ENCODE peak calls at places on chromosomes 11 and 22, in five cellular contexts. Z is neural progenitor cell, T is AG10803, P is IMR-90, L is choroid plexus epithelial cell. S is an unnamed sample.
A peak's percentile ranks its signal among the peaks of the same experiment; 100 is the strongest.

GRCh38 chr11:112797653-112798293 is 163.4 kb upstream of the NCAM1 start:
- DNase-seq in T (peak; percentile 20), L (peak; percentile 64), P (no peak), Z (peak; percentile 58), S (peak; percentile 62)

GRCh38 chr11:76510060-76511047 is 65.5 kb downstream of the EMSY start:
- DNase-seq in Z (peak; percentile 57), L (peak; percentile 86), T (peak; percentile 68), P (peak; percentile 56), S (peak; percentile 38)

GRCh38 chr22:25362883-25363240 is 143.4 kb downstream of the CRYBB2 start:
- DNase-seq in Z (no peak), P (no peak), T (no peak), L (peak; percentile 13), S (no peak)

GRCh38 chr11:76667856-76668255 is 2.7 kb downstream of the LRRC32 start:
- DNase-seq in T (no peak), L (no peak), P (no peak), Z (no peak), S (no peak)

GRCh38 chr22:33896154-33896800 is 24.0 kb downstream of the LARGE1 start:
- DNase-seq in Z (no peak), L (no peak), P (no peak), T (no peak), S (no peak)

GRCh38 chr11:1882265-1883238 is 9.1 kb downstream of the PRR33 start:
- DNase-seq in T (peak; percentile 49), L (peak; percentile 74), P (peak; percentile 41), Z (peak; percentile 93), S (peak; percentile 77)

GRCh38 chr11:94028436-94028835 is 7.3 kb downstream of the HEPHL1 start:
- DNase-seq in P (peak; percentile 81), Z (no peak), L (peak; percentile 66), T (peak; percentile 45), S (peak; percentile 38)

GRCh38 chr22:47850644-47851151 is 1088.2 kb downstream of the TBC1D22A start:
- DNase-seq in T (no peak), L (no peak), Z (peak; percentile 50), P (no peak), S (no peak)

GRCh38 chr22:41925783-41926460 is 684 bp downstream of the TNFRSF13C start:
- DNase-seq in T (peak; percentile 24), P (peak; percentile 34), Z (peak; percentile 87), L (peak; percentile 40), S (peak; percentile 45)

GRCh38 chr22:40176921-40177737 is 596 bp upstream of the TNRC6B start:
- DNase-seq in T (peak; percentile 59), P (peak; percentile 71), L (peak; percentile 83), Z (peak; percentile 73), S (peak; percentile 79)

GRCh38 chr11:9575531-9576240 is 2.2 kb downstream of the WEE1 start:
- DNase-seq in Z (no peak), T (peak; percentile 21), P (no peak), L (peak; percentile 58), S (no peak)

GRCh38 chr22:45262195-45262930 is 21.7 kb upstream of the KIAA0930 start:
- DNase-seq in P (no peak), Z (no peak), T (no peak), L (no peak), S (no peak)

GRCh38 chr11:2975594-2975993 is 16.5 kb downstream of the NAP1L4 start:
- DNase-seq in Z (peak; percentile 45), T (peak; percentile 32), L (peak; percentile 73), P (peak; percentile 37), S (peak; percentile 51)

GRCh38 chr11:109865558-109866186 is 227.5 kb upstream of the ZC3H12C start:
- DNase-seq in P (no peak), L (no peak), Z (no peak), T (no peak), S (no peak)
- TF ChIP-seq CTCF in P (no peak), L (no peak), Z (peak; percentile 30), T (peak; percentile 31), S (no peak)

GRCh38 chr11:44243633-44244343 is 66.2 kb downstream of the ALX4 start:
- DNase-seq in L (peak; percentile 80), T (peak; percentile 66), Z (peak; percentile 85), P (peak; percentile 46), S (peak; percentile 75)
- H3K4me3 ChIP-seq in L (no peak overlapping the region), T (no peak overlapping the region), Z (peak overlapping the region; percentile 31), P (no peak overlapping the region), S (no peak overlapping the region)

GRCh38 chr22:27409299-27409698 is 392.3 kb downstream of the MN1 start:
- DNase-seq in L (peak; percentile 44), T (no peak), Z (no peak), P (no peak), S (no peak)
- TF ChIP-seq CTCF in L (peak; percentile 46), T (no peak), Z (no peak), P (peak; percentile 12), S (no peak)

GRCh38 chr11:78315724-78316123 is 101.9 kb downstream of the GAB2 start:
- DNase-seq in Z (no peak), T (no peak), P (no peak), L (no peak), S (no peak)
- H3K4me3 ChIP-seq in Z (no peak overlapping the region), T (no peak overlapping the region), P (no peak overlapping the region), L (no peak overlapping the region), S (no peak overlapping the region)

DNA sequence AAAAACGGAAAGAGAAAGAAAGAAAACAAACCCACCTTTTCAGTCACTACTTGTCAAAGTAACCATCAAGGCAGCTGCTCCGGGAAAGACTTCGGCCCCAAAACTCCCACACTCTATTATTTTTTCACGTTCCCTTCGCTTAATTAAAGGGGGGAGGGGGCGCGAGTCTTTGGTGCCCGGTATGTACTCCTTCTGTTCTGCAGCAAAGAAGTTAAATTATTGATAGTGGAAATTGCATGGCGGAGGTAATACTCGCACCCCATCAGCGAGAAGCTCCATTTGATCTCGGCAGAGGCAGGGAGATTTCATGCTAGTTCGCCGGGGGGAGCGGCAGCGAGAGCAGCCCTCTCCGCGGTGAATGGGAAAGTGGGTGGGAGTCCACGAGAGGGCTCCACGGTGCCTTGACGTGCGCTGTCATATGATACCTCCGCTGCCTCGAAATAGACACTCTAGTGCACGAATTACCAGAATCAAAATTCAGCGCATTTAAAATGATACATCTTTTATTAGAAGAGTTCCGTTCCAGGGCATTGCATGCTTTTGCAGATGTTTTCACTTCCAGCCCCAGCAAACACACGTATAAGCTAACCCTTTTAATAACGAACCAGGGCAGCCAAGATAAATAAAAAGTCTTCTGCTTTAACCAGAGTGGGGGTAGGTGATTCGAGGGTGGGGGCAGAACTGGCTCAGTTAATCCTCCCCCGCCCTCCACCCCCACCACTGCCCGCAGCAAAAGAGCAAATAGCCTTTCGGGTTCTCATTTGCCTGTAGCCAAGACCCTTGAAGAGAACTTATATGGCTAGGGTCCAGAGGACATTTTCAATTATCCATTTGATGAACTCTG is 1.2 kb upstream of the BDNF start:
- DNase-seq in L (peak; percentile 81), Z (peak; percentile 55), T (peak; percentile 81), P (peak; percentile 89), S (peak; percentile 73)
- TF ChIP-seq CTCF in L (peak; percentile 53), Z (peak; percentile 32), T (peak; percentile 53), P (peak; percentile 56), S (peak; percentile 30)

GRCh38 chr11:4441500-4441899 is 7.6 kb upstream of the OR52K2 start:
- DNase-seq in Z (no peak), L (no peak), T (no peak), P (no peak), S (no peak)
- H3K4me3 ChIP-seq in Z (no peak overlapping the region), L (no peak overlapping the region), T (no peak overlapping the region), P (no peak overlapping the region), S (no peak overlapping the region)

DNA sequence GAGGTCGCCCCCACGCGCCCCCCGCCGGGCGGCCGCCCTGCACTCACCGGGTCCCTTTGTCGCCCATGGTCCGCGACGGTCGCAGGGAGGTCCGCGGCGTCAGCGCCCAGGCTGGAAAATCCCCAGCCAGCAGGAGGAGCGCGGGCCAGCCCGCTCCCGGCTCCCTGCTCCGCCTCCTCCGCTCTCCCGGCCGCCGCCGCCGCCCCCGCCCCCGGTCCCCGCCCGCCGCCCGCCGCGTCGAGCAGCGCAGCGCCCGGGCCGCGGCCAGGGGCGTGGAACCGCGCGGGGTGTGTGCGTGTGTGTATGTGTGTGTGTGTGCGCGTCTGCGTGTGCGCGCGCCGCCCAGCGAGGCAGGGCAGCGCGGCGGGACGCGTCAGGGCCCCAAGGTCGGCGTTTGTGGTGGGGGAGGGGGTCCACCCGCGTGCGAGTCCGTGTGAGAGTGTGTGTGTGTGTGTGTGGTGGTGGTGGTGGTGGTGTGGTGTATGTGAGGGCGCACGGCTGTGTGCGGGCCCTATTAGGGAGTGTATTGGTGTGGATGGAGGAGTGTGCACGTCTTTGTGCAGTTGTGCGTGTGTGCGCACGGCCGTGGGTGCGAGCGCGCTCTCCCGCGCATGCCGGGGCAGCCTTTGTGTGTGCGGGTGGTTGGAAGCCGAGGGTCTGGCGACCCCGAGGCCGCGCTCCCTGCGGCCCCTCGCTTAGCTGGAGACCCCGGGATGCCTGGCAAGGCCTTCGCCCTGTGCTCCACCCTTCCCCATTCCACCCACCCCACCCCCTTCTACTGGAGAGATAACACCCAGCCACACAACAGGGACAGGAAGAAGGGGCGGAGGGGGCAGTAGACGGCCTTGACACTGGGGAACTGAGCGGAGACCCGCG is at the start of gene ARRB1:
- DNase-seq in T (peak; percentile 55), P (no peak), L (peak; percentile 58), Z (peak; percentile 83), S (peak; percentile 56)
- TF ChIP-seq CTCF in T (no peak), P (no peak), L (no peak), Z (peak; percentile 17), S (no peak)

DNA sequence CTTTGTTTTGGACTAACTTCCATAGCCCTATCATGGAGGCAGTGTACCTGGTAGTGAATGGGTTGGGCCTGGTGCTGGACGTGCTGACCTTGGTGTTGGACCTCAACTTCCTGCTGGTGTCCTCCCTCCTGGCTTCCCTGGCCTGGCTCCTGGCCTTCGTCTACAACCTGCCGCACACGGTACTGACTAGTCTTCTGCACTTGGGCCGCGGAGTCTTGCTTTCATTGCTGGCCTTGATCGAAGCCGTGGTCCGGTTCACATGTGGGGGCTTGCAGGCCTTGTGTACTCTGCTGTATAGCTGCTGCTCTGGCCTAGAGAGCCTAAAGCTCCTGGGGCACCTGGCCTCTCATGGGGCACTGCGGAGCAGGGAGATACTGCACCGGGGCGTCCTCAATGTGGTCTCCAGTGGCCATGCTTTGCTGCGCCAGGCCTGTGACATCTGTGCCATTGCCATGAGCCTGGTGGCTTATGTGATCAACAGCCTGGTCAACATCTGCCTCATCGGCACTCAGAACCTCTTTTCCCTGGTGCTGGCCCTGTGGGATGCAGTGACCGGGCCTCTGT is 846 bp downstream of the RNF26 start:
- DNase-seq in P (no peak), L (no peak), Z (no peak), T (no peak), S (no peak)
- H3K4me3 ChIP-seq in P (peak overlapping the region; percentile 77), L (peak overlapping the region; percentile 86), Z (peak overlapping the region; percentile 91), T (peak overlapping the region; percentile 98), S (peak overlapping the region; percentile 94)